ENCODE peak calls at places on chromosome 10, in nine cellular contexts. T is OCI-LY7, W is GM23248, C is A549, A is GM23338, X is skeletal muscle cell, B is H7, K is aorta, R is AG10803. P is an unnamed sample.
A peak's percentile ranks its signal among the peaks of the same experiment; 100 is the strongest.

GRCh38 chr10:22325272-22325947 is 4.5 kb downstream of the BMI1 start:
- DNase-seq in A (peak; percentile 95), R (peak; percentile 63), B (peak; percentile 95), K (peak; percentile 92), T (peak; percentile 37), X (no peak), C (peak; percentile 57), W (peak; percentile 89), P (no peak)

GRCh38 chr10:126504051-126504760 is 115.9 kb upstream of the ADAM12 start:
- DNase-seq in R (peak; percentile 68), K (no peak), A (peak; percentile 87), X (peak; percentile 19), B (peak; percentile 79), W (peak; percentile 77), T (peak; percentile 29), C (peak; percentile 74), P (peak; percentile 61)

GRCh38 chr10:104735036-104735435 is 93.9 kb downstream of the SORCS3 start:
- DNase-seq in T (no peak), A (peak; percentile 59), X (no peak), B (peak; percentile 71), W (no peak), C (no peak), K (no peak), R (no peak), P (no peak)

GRCh38 chr10:119292968-119293367 is 85.6 kb downstream of the GRK5 start:
- DNase-seq in T (peak; percentile 66), C (no peak), B (no peak), R (no peak), K (no peak), W (no peak), A (no peak), X (no peak), P (no peak)

GRCh38 chr10:71740069-71740468 is 20.5 kb upstream of the C10orf105 start:
- DNase-seq in A (no peak), K (no peak), C (no peak), W (no peak), T (no peak), R (peak; percentile 78), B (no peak), X (no peak), P (no peak)

GRCh38 chr10:23432639-23433038 is 6.2 kb upstream of the OTUD1 start:
- DNase-seq in T (no peak), X (no peak), A (no peak), R (peak; percentile 22), C (no peak), K (no peak), W (peak; percentile 34), B (no peak), P (no peak)

GRCh38 chr10:75542902-75543301 is 111.5 kb downstream of the LRMDA start:
- DNase-seq in C (no peak), X (peak; percentile 64), K (peak; percentile 81), R (peak; percentile 97), T (no peak), A (peak; percentile 26), W (peak; percentile 95), B (no peak), P (peak; percentile 17)

GRCh38 chr10:33481184-33481583 is 146.7 kb upstream of the NRP1 start:
- DNase-seq in X (no peak), K (no peak), A (no peak), B (no peak), T (no peak), W (no peak), R (no peak), C (no peak), P (no peak)

GRCh38 chr10:77504870-77505257 is 132.7 kb downstream of the KCNMA1 start:
- DNase-seq in T (no peak), A (no peak), W (peak; percentile 72), B (no peak), R (no peak), X (no peak), K (no peak), C (peak; percentile 59), P (peak; percentile 18)
- H3K4me3 ChIP-seq in T (no peak overlapping the region), A (no peak overlapping the region), W (peak overlapping the region; percentile 34), B (no peak overlapping the region), R (peak overlapping the region; percentile 16), X (no peak overlapping the region), K (no peak overlapping the region), C (no peak overlapping the region), P (no peak overlapping the region)

GRCh38 chr10:123301077-123301875 is 147.1 kb downstream of the BUB3 start:
- DNase-seq in W (peak; percentile 69), X (peak; percentile 20), R (no peak), C (no peak), K (no peak), B (peak; percentile 38), T (no peak), A (no peak), P (no peak)
- H3K4me3 ChIP-seq in W (no peak overlapping the region), X (no peak overlapping the region), R (no peak overlapping the region), C (no peak overlapping the region), K (no peak overlapping the region), B (no peak overlapping the region), T (no peak overlapping the region), A (no peak overlapping the region), P (no peak overlapping the region)

DNA sequence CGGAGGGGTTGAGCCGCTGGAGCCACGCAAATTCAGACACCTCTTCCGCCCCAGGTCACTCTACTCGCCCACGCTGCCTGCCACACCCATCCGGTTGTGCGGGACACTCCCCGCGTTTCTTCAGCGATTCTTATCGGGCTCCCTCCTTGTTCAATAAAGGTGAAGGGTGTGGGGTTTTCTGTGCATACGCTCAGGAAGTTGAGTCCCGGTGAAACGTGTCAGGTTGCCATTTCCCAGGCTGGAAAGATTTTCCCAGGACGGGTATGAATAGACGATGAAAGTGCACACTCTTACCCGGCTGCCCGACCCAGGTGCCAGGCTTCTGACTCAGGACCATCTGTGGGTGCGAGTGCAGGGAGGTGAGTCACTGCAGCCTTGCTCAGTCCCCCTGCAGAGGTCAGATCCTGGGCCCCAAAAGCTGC is 22.0 kb downstream of the KLF6 start:
- DNase-seq in B (no peak), K (no peak), R (peak; percentile 26), A (no peak), T (no peak), W (peak; percentile 76), X (no peak), C (peak; percentile 53), P (no peak)
- H3K4me3 ChIP-seq in B (no peak overlapping the region), K (no peak overlapping the region), R (no peak overlapping the region), A (no peak overlapping the region), T (no peak overlapping the region), W (no peak overlapping the region), X (no peak overlapping the region), C (peak overlapping the region; percentile 25), P (no peak overlapping the region)

DNA sequence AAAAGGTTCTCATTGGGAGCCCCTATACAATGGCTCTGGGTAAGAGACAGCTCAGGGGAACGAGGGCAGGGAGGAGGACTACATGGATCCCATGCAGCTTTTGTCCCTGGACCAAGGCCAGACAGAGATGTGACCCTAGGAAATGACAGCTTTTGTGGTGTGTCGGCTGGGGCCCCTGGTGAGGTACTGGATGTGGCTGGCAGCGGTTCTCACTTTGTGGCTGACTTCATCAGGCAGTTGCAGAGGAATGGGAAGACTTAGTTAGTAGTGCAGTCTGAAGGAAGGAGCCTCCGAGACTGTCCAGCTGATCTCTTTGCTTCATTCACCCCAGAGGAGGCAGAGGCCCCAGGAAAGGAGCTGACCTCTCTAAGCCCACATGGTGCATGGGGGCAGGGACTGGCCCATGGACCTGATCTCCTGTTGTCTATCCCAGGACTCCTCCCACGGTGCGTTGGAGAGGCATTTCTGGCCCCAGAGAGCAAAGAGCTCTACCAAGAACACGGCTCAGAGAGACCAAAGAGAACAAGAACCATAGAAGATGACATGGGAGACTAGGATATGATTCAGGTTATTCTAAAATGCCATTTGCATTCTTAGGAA is 202.9 kb downstream of the RPS24 start:
- DNase-seq in W (no peak), A (no peak), K (no peak), X (no peak), T (no peak), R (no peak), B (no peak), C (no peak), P (no peak)
- H3K4me3 ChIP-seq in W (no peak overlapping the region), A (no peak overlapping the region), K (no peak overlapping the region), X (no peak overlapping the region), T (no peak overlapping the region), R (no peak overlapping the region), B (no peak overlapping the region), C (no peak overlapping the region), P (no peak overlapping the region)

DNA sequence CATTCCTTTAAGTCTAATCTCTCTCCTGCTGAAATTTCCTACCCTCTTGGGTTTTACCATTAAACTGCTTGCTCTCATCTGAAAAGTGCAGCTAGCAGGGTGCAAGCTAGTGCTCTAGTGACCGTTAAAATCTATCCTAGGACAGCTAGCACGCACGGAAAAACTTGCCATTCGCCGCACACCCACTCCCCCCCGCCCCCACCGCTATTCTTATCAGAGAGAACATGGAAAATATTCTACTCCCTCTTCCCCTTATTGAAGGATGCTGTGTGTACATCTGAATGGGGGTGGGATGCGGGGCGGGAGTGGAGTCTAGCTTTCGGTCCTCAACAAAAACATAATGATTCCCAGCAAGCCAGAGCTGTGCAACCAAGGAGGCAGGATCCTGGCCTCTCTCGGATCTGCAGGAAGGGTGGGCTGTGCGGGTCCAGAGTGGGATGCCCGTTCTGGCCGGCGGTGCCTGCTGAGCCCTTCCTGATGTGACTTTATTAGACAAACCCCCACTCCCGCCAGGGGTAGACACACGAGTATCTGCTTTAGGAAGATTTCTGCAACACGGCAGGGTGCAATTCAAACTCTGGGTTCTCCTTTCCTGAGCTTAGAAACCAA is 1.1 kb upstream of the ADRA2A start:
- DNase-seq in W (no peak), R (no peak), K (no peak), X (no peak), C (no peak), T (no peak), B (no peak), A (no peak), P (no peak)
- H3K4me3 ChIP-seq in W (peak overlapping the region; percentile 80), R (peak overlapping the region; percentile 66), K (no peak overlapping the region), X (peak overlapping the region; percentile 49), C (peak overlapping the region; percentile 61), T (no peak overlapping the region), B (no peak overlapping the region), A (peak overlapping the region; percentile 74), P (peak overlapping the region; percentile 46)

DNA sequence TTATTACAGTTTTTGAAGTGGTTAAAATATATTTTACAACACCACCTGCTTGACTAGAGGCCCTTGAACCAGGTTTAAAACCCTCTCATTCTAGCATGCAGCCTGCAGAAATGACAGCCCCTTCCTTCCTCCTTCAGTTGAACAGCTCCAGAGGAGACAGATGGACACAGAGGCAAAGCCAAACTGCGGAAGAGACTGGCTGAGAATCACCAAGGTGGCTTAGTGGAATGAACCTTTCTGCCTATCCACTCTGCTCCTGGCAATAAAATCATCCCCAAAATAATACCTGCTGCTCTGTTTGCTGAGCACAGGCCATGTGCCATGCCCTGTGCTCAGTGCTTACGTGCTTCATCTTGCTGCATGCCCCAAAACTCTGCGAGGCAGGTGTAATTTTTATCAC is 23.9 kb upstream of the PLPP4 start:
- DNase-seq in K (no peak), C (no peak), R (no peak), X (no peak), B (no peak), T (no peak), W (no peak), A (no peak), P (no peak)
- H3K4me3 ChIP-seq in K (no peak overlapping the region), C (no peak overlapping the region), R (no peak overlapping the region), X (no peak overlapping the region), B (no peak overlapping the region), T (no peak overlapping the region), W (no peak overlapping the region), A (no peak overlapping the region), P (no peak overlapping the region)